ENCODE peak calls at places on chromosomes 11 and 22, in four cellular contexts. U is HepG2, Z is K562, B is GM12878. M is an unnamed sample.

GRCh38 chr11:45180158-45180887 is 33.9 kb downstream of the PRDM11 start:
- DNase-seq in U (no peak), Z (no peak), B (no peak), M (peak)

GRCh38 chr22:42959472-42960145 is 55.3 kb downstream of the PACSIN2 start:
- DNase-seq in U (peak), Z (peak), B (no peak), M (peak)

GRCh38 chr11:10930961-10931760 is 73.3 kb upstream of the ZBED5 start:
- DNase-seq in U (no peak), Z (peak), B (no peak), M (peak)

GRCh38 chr11:35237860-35238715 is 99.1 kb downstream of the CD44 start:
- DNase-seq in U (peak), Z (peak), B (peak), M (peak)

GRCh38 chr22:40216041-40216756 is 38.5 kb downstream of the TNRC6B start:
- DNase-seq in U (no peak), Z (no peak), B (peak), M (no peak)

GRCh38 chr22:20080445-20080775 is 369 bp downstream of the DGCR8 start:
- DNase-seq in U (peak), Z (peak), B (no peak), M (peak)

GRCh38 chr11:20762112-20762511 is 92.7 kb downstream of the NELL1 start:
- DNase-seq in U (no peak), Z (no peak), B (no peak), M (no peak)

GRCh38 chr11:130442728-130443127 is 5.7 kb upstream of the ADAMTS15 start:
- DNase-seq in U (no peak), Z (no peak), B (no peak), M (no peak)

GRCh38 chr11:114399903-114400221 is 449 bp downstream of the C11orf71 start:
- DNase-seq in U (peak), Z (peak), B (peak), M (no peak)

GRCh38 chr11:74696932-74697687 is 34.1 kb downstream of the CHRDL2 start:
- DNase-seq in U (peak), Z (peak), B (no peak), M (no peak)

GRCh38 chr11:86941871-86942208 is 13.4 kb downstream of the FZD4 start:
- DNase-seq in U (no peak), Z (no peak), B (no peak), M (no peak)

GRCh38 chr11:73818838-73819237 is 31.2 kb downstream of the MRPL48 start:
- DNase-seq in U (no peak), Z (no peak), B (no peak), M (peak)

GRCh38 chr11:63595296-63595695 is 18.9 kb downstream of the PLAAT3 start:
- DNase-seq in U (no peak), Z (no peak), B (no peak), M (no peak)

GRCh38 chr22:38308791-38309498 is 8.3 kb downstream of the CSNK1E start:
- DNase-seq in U (no peak), Z (no peak), B (no peak), M (no peak)

GRCh38 chr11:9138612-9139579 is 47.5 kb upstream of the SCUBE2 start:
- DNase-seq in U (peak), Z (no peak), B (no peak), M (no peak)

GRCh38 chr11:11036185-11037161 is 178.6 kb upstream of the ZBED5 start:
- DNase-seq in U (peak), Z (peak), B (no peak), M (peak)

GRCh38 chr11:32659672-32660071 is 76.0 kb downstream of the EIF3M start:
- DNase-seq in U (no peak), Z (no peak), B (no peak), M (no peak)

GRCh38 chr22:48853627-48854240 is 973.9 kb downstream of the BRD1 start:
- DNase-seq in U (no peak), Z (no peak), B (no peak), M (no peak)

GRCh38 chr22:48224332-48224731 is 1461.9 kb downstream of the TBC1D22A start:
- DNase-seq in U (no peak), Z (no peak), B (no peak), M (no peak)

GRCh38 chr22:29480512-29481264 is 670 bp downstream of the NEFH start:
- DNase-seq in U (no peak), Z (peak), B (peak), M (peak)

GRCh38 chr11:7547091-7547490 is 33.3 kb downstream of the PPFIBP2 start:
- DNase-seq in U (no peak), Z (no peak), B (no peak), M (no peak)

GRCh38 chr11:7547687-7548086 is 33.9 kb downstream of the PPFIBP2 start:
- DNase-seq in U (no peak), Z (peak), B (no peak), M (no peak)

GRCh38 chr11:7549681-7550080 is 35.9 kb downstream of the PPFIBP2 start:
- DNase-seq in U (no peak), Z (no peak), B (no peak), M (no peak)

GRCh38 chr11:7546324-7546791 is 32.6 kb downstream of the PPFIBP2 start:
- DNase-seq in U (no peak), Z (no peak), B (no peak), M (no peak)

DNA sequence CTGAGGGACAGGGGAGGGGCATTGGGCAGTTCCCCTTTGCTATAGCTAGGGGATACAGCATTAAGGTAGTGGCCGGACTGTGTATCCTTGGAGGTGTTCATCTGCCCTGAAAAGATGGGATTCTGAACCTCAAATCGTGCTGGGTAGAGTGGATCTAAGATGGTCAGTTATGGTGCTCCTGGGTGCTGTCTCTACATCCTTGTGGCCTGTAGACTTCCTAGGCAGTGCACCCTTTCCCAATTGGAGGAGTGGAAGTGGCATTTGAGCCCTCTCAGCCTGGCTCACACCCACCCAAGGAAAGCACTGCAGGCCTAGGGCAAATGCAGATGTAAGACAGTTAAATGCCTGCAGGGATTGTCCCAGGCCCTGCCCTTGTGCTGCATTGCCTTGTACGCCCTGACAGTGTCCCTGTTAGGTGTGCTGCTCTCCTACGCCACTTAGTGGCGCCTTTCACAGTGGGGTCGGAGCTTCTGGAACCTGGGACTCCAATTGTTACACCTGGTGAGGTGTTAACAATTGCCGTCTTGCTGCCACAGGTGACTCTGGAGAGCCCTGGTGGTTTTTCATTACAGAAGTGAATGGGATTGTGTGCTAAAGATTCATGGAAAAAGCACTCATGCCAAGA is 35.0 kb downstream of the PPFIBP2 start:
- DNase-seq in U (peak), Z (peak), B (no peak), M (no peak)
- TF ChIP-seq NFIC in U (no peak), Z (no peak), B (no peak), M (no peak)

GRCh38 chr11:82775736-82776346 is 42.2 kb upstream of the FAM181B start:
- DNase-seq in U (peak), Z (peak), B (no peak), M (peak)
- TF ChIP-seq TAF1 in U (no peak), Z (no peak), B (no peak), M (no peak)

DNA sequence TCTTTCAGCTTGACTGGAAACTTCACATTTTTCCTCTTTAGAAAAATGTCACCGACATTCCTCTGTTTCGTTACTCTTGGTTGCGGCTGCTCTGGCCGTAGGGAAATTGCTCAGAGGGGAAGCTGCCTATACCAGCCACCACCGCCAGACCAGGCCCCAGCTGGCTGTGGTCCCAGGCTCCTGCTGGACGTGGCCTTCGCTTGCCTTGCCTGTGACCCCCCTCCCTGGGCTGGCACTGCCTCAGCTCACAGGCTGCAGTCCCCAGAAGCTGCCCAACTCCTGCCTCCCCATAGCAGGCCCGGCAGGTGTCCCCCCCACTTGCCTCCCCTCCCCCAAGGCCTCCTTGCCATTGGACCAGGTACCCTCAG is 197.7 kb downstream of the MN1 start:
- DNase-seq in U (no peak), Z (no peak), B (no peak), M (peak)
- TF ChIP-seq RAD21 in U (no peak), Z (no peak), B (no peak), M (no peak)

DNA sequence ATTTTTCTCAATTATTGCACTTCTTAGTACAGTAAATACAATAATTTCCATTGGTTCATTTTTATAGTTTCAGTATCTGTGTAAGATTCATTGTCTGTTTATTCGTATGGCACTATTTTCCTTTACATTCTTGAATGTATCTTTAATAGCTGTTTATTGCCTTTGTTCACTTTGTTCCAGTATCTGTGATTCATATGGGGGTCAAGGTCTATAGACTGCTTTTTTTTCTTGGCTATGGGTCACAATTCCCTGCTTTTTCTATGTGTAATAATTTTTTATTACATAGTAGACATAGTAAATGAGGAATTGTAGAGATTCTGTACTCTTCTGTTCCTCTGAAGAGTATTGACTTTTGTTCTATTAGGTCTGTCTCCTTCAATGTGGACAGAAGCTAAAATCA is 10.5 kb downstream of the ACRV1 start:
- DNase-seq in U (no peak), Z (no peak), B (no peak), M (no peak)
- TF ChIP-seq NFIC in U (no peak), Z (no peak), B (no peak), M (no peak)